ENCODE peak calls at places on chromosomes 11 and 22, in six cellular contexts. One of them, this sample, is unnamed.

GRCh38 chr22:28023774-28024173 is 104.7 kb upstream of the PITPNB start:
- DNase-seq in prostate gland: no peak
- DNase-seq in endothelial cell: no peak
- DNase-seq in glutamatergic neuron: no peak
- DNase-seq in OCI-LY7: no peak
- DNase-seq in psoas muscle: no peak
- DNase-seq in this sample: no peak

GRCh38 chr11:47348859-47349258 is 3.6 kb downstream of the MYBPC3 start:
- DNase-seq in endothelial cell: no peak
- DNase-seq in prostate gland: no peak
- DNase-seq in glutamatergic neuron: peak; percentile 55
- DNase-seq in OCI-LY7: peak; percentile 54
- DNase-seq in psoas muscle: no peak
- DNase-seq in this sample: peak; percentile 47

GRCh38 chr11:19673924-19674390 is 38.7 kb upstream of the NAV2 start:
- DNase-seq in glutamatergic neuron: peak; percentile 33
- DNase-seq in OCI-LY7: no peak
- DNase-seq in endothelial cell: no peak
- DNase-seq in psoas muscle: peak; percentile 89
- DNase-seq in prostate gland: peak; percentile 76
- DNase-seq in this sample: no peak

GRCh38 chr11:86174101-86175046 is 70.2 kb upstream of the EED start:
- DNase-seq in OCI-LY7: no peak
- DNase-seq in prostate gland: no peak
- DNase-seq in psoas muscle: peak; percentile 93
- DNase-seq in endothelial cell: no peak
- DNase-seq in glutamatergic neuron: no peak
- DNase-seq in this sample: peak; percentile 93

GRCh38 chr11:119585038-119585666 is 143.8 kb downstream of the NECTIN1 start:
- DNase-seq in OCI-LY7: no peak
- DNase-seq in psoas muscle: no peak
- DNase-seq in prostate gland: peak; percentile 84
- DNase-seq in glutamatergic neuron: peak; percentile 59
- DNase-seq in endothelial cell: peak; percentile 10
- DNase-seq in this sample: no peak

GRCh38 chr22:44664149-44664548 is 37.9 kb upstream of the PRR5 start:
- DNase-seq in endothelial cell: no peak
- DNase-seq in prostate gland: no peak
- DNase-seq in OCI-LY7: no peak
- DNase-seq in glutamatergic neuron: no peak
- DNase-seq in psoas muscle: peak; percentile 79
- DNase-seq in this sample: no peak

GRCh38 chr22:36829370-36830002 is 12.7 kb upstream of the PVALB start:
- DNase-seq in psoas muscle: no peak
- DNase-seq in OCI-LY7: no peak
- DNase-seq in endothelial cell: no peak
- DNase-seq in prostate gland: no peak
- DNase-seq in glutamatergic neuron: no peak
- DNase-seq in this sample: no peak

GRCh38 chr11:18001191-18001590 is 11.7 kb downstream of the SERGEF start:
- DNase-seq in glutamatergic neuron: no peak
- DNase-seq in prostate gland: no peak
- DNase-seq in OCI-LY7: no peak
- DNase-seq in endothelial cell: no peak
- DNase-seq in psoas muscle: no peak
- DNase-seq in this sample: no peak

GRCh38 chr11:45354976-45355705 is 69.0 kb upstream of the SYT13 start:
- DNase-seq in endothelial cell: peak; percentile 63
- DNase-seq in prostate gland: peak; percentile 60
- DNase-seq in glutamatergic neuron: peak; percentile 85
- DNase-seq in psoas muscle: peak; percentile 92
- DNase-seq in OCI-LY7: peak; percentile 87
- DNase-seq in this sample: no peak

GRCh38 chr11:1112351-1113191 is 37.9 kb downstream of the MUC2 start:
- DNase-seq in psoas muscle: peak; percentile 30
- DNase-seq in OCI-LY7: peak; percentile 16
- DNase-seq in prostate gland: no peak
- DNase-seq in endothelial cell: no peak
- DNase-seq in glutamatergic neuron: peak; percentile 10
- DNase-seq in this sample: no peak

GRCh38 chr11:3340025-3340424 is 38.9 kb downstream of the ZNF195 start:
- DNase-seq in psoas muscle: no peak
- DNase-seq in prostate gland: no peak
- DNase-seq in OCI-LY7: no peak
- DNase-seq in endothelial cell: no peak
- DNase-seq in glutamatergic neuron: no peak
- DNase-seq in this sample: peak; percentile 52

GRCh38 chr22:36081023-36081431 is 52.4 kb upstream of the RBFOX2 start:
- DNase-seq in glutamatergic neuron: no peak
- DNase-seq in prostate gland: no peak
- DNase-seq in endothelial cell: no peak
- DNase-seq in psoas muscle: no peak
- DNase-seq in OCI-LY7: no peak
- DNase-seq in this sample: no peak

GRCh38 chr11:65505434-65506315 is 6.8 kb downstream of the MALAT1 start:
- DNase-seq in endothelial cell: no peak
- DNase-seq in psoas muscle: no peak
- DNase-seq in OCI-LY7: peak; percentile 45
- DNase-seq in glutamatergic neuron: no peak
- DNase-seq in prostate gland: peak; percentile 45
- DNase-seq in this sample: no peak

GRCh38 chr11:126363706-126364245 is 8.3 kb downstream of the ST3GAL4 start:
- DNase-seq in glutamatergic neuron: no peak
- DNase-seq in prostate gland: no peak
- DNase-seq in OCI-LY7: no peak
- DNase-seq in psoas muscle: no peak
- DNase-seq in endothelial cell: no peak
- DNase-seq in this sample: no peak

DNA sequence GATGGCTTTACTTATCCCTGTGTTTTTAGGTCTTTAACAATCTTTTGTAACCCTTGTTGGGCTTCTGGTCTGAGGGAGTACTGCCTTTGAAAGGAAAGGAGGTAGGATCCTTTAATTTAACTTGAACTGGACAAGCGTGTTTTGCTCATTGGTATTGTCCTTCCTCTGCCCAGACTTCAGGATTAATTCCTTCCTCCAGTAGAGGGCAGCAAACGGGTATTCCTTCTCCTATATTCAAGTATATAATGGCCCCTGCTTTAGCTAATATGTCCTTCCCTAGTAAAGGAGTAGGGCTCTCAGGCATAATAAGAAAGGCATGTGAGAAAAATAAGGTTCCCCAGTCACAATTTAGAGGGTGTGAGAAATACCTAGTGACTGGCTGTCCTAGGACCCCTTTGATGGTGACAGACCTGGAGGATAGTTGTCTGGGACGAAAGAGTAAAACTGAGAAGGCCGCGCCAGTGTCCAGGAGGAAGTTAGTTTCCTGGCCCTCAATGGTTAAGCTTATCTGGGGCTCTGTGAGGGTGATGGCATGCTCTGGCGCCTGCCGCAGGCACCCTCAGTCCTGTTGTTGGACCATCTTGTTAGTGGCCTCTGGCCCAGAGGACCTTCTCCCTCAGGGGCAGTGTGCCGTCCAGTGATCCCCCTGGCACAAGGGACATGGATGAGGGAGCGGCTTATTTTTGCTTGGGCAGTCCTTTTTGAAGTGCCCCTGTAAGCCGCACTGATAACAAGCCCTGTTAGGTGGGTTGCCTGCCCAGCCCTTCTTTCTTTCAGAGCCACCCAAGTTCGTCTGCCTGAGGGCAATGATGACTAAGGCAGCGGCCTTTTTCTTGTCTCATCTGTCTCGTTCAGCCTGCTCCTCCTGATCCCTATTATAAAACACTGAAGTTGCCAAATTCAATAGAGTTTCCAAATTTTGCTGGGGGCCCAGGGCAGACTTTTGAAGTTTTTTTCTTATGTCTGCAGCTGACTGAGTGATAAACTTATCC is 51.8 kb downstream of the C11orf71 start:
- DNase-seq in glutamatergic neuron: peak; percentile 28
- DNase-seq in OCI-LY7: peak; percentile 49
- DNase-seq in prostate gland: peak; percentile 70
- DNase-seq in endothelial cell: peak; percentile 52
- DNase-seq in psoas muscle: no peak
- DNase-seq in this sample: peak; percentile 70
- TF ChIP-seq CTCF in glutamatergic neuron: peak; percentile 66
- TF ChIP-seq CTCF in OCI-LY7: peak; percentile 78
- TF ChIP-seq CTCF in prostate gland: peak; percentile 64
- TF ChIP-seq CTCF in endothelial cell: peak; percentile 50
- TF ChIP-seq CTCF in psoas muscle: peak; percentile 54
- TF ChIP-seq CTCF in this sample: peak; percentile 47

DNA sequence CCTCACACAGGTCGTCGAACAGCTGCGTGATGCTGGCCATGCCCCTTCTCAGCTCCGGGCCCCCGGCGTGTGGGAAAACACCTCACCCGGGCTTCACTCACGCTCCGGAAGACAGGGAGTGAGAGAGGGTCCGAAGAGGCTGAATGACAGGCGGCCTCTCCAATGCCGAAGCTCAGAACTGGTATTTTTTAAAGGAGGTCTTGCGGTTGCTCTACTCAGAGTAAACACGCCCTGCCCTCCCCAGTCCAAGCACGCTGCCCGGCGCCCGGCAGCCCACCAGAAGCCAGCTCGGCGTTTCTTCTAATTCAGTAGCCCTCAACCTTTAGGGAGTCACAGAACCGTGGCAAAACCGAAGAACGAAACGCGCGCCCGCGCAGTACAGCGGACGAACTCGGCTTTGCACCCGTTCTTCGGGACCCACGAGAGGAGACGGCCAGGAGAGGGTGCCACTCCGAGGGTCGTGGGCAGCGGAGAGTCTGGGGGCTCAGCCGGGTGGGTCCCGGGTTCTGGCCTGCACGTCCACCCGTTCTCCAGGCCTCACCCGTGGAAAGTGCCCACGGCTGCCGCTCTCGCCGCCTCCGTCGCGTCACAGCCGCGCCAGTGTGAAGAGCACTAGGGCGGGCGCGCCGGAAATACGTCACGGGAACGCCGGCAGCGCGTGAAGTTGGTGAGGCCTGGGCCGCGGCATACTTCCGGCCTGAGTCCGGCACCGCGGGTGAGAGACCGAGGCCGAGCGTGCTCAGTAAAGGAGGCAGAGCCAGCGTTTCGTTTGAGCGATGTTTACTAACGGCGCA is at the start of gene TUBGCP6:
- DNase-seq in psoas muscle: peak; percentile 98
- DNase-seq in prostate gland: peak; percentile 96
- DNase-seq in glutamatergic neuron: peak; percentile 95
- DNase-seq in OCI-LY7: peak; percentile 94
- DNase-seq in endothelial cell: peak; percentile 91
- DNase-seq in this sample: peak; percentile 91
- TF ChIP-seq CTCF in psoas muscle: peak; percentile 27
- TF ChIP-seq CTCF in prostate gland: peak; percentile 49
- TF ChIP-seq CTCF in glutamatergic neuron: peak; percentile 32
- TF ChIP-seq CTCF in OCI-LY7: peak; percentile 37
- TF ChIP-seq CTCF in endothelial cell: no peak
- TF ChIP-seq CTCF in this sample: no peak

DNA sequence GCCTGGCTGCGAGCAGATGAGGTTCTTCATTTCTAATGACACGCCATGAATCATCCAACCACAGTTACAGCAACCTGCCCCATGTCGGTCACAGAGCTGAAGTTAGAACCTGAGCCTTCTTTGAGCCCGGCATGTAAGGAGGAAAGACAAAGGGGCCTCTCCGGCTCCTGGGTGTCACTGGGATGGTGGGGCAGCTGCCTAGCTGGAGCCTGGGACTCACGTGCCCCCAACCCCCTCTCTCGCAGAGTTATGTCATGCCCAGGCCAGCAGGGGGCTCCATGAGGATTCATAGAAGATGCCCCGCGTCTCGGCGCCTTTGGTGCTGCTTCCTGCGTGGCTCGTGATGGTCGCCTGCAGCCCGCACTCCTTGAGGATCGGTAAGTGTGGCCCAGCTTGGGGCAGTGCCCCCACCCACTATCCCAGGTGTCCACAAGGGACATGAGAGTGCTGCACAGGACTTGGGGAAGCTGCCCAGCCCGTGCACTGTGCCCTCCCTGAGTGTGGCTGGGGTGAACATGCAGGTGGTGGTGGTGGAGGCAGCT is 148.5 kb downstream of the GRIK4 start:
- DNase-seq in psoas muscle: no peak
- DNase-seq in endothelial cell: peak; percentile 67
- DNase-seq in glutamatergic neuron: peak; percentile 63
- DNase-seq in OCI-LY7: peak; percentile 82
- DNase-seq in prostate gland: no peak
- DNase-seq in this sample: peak; percentile 40
- TF ChIP-seq CTCF in psoas muscle: peak; percentile 11
- TF ChIP-seq CTCF in endothelial cell: peak; percentile 79
- TF ChIP-seq CTCF in glutamatergic neuron: peak; percentile 62
- TF ChIP-seq CTCF in OCI-LY7: peak; percentile 84
- TF ChIP-seq CTCF in prostate gland: peak; percentile 20
- TF ChIP-seq CTCF in this sample: peak; percentile 26

GRCh38 chr11:115984228-115984627 is 480.0 kb upstream of the CADM1 start:
- DNase-seq in OCI-LY7: peak; percentile 13
- DNase-seq in glutamatergic neuron: no peak
- DNase-seq in prostate gland: no peak
- DNase-seq in endothelial cell: no peak
- DNase-seq in psoas muscle: no peak
- DNase-seq in this sample: no peak

GRCh38 chr11:115985896-115986295 is 481.7 kb upstream of the CADM1 start:
- DNase-seq in OCI-LY7: no peak
- DNase-seq in endothelial cell: no peak
- DNase-seq in psoas muscle: no peak
- DNase-seq in prostate gland: no peak
- DNase-seq in glutamatergic neuron: no peak
- DNase-seq in this sample: no peak

GRCh38 chr11:115993613-115994012 is 489.4 kb upstream of the CADM1 start:
- DNase-seq in endothelial cell: no peak
- DNase-seq in OCI-LY7: no peak
- DNase-seq in glutamatergic neuron: no peak
- DNase-seq in psoas muscle: no peak
- DNase-seq in prostate gland: no peak
- DNase-seq in this sample: no peak

DNA sequence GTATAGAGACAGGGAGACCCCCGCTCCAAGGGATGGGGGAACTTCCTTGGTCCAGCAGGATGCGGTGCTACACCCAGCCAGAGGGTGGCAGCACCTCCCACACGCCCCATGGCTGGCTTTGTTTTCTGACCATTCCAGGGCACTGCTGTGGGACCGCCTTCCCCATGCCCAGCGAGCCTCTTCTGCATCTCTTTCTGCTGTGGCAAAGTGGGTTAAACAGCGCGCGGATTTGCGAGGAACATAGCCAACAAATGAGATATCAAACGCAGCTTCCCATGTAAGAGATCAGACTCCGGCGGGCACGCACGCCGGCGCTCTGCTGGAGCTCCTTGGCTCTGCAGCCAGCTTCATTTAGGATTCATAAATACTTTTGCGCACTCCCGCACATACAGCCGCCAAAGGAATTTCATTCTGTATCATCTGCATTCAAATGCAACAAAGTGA is 485.8 kb upstream of the CADM1 start:
- DNase-seq in prostate gland: no peak
- DNase-seq in endothelial cell: peak; percentile 66
- DNase-seq in psoas muscle: no peak
- DNase-seq in OCI-LY7: peak; percentile 22
- DNase-seq in glutamatergic neuron: peak; percentile 71
- DNase-seq in this sample: no peak
- TF ChIP-seq CTCF in prostate gland: peak; percentile 58
- TF ChIP-seq CTCF in endothelial cell: peak; percentile 81
- TF ChIP-seq CTCF in psoas muscle: peak; percentile 45
- TF ChIP-seq CTCF in OCI-LY7: peak; percentile 78
- TF ChIP-seq CTCF in glutamatergic neuron: peak; percentile 74
- TF ChIP-seq CTCF in this sample: no peak

GRCh38 chr11:9741260-9741659 is 77.4 kb downstream of the SWAP70 start:
- DNase-seq in psoas muscle: no peak
- DNase-seq in endothelial cell: no peak
- DNase-seq in glutamatergic neuron: no peak
- DNase-seq in prostate gland: no peak
- DNase-seq in OCI-LY7: no peak
- DNase-seq in this sample: no peak
- TF ChIP-seq CTCF in psoas muscle: no peak
- TF ChIP-seq CTCF in endothelial cell: no peak
- TF ChIP-seq CTCF in glutamatergic neuron: no peak
- TF ChIP-seq CTCF in prostate gland: no peak
- TF ChIP-seq CTCF in OCI-LY7: no peak
- TF ChIP-seq CTCF in this sample: no peak

This sample was measured in MCF 10A.